ENCODE peak calls at places on chromosomes 13 and 19, in four cellular contexts. Q is SK-N-SH, Z is HepG2, W is GM12878. F is an unnamed sample.

GRCh38 chr13:97945792-97946419 is 7.6 kb upstream of the IPO5 start:
- DNase-seq in Q (no peak), Z (no peak), W (no peak), F (no peak)

GRCh38 chr19:34359140-34359953 is 5.6 kb upstream of the GPI start:
- DNase-seq in Q (peak), Z (peak), W (peak), F (peak)

GRCh38 chr19:18226956-18227780 is 930 bp upstream of the PDE4C start:
- DNase-seq in Q (no peak), Z (no peak), W (no peak), F (no peak)

GRCh38 chr13:110680852-110681251 is 25.1 kb downstream of the CARS2 start:
- DNase-seq in Q (peak), Z (peak), W (no peak), F (peak)

GRCh38 chr19:10000171-10000826 is 10.0 kb downstream of the COL5A3 start:
- DNase-seq in Q (peak), Z (peak), W (no peak), F (peak)

GRCh38 chr13:33611016-33611805 is 206.7 kb upstream of the RFC3 start:
- DNase-seq in Q (no peak), Z (peak), W (no peak), F (no peak)

GRCh38 chr13:20461860-20462532 is 63.7 kb downstream of the CRYL1 start:
- DNase-seq in Q (no peak), Z (no peak), W (no peak), F (no peak)

GRCh38 chr19:35901854-35902661 is at the start of gene HCST:
- DNase-seq in Q (no peak), Z (no peak), W (no peak), F (no peak)

GRCh38 chr19:10699650-10700335 is 1.4 kb upstream of the QTRT1 start:
- DNase-seq in Q (peak), Z (peak), W (peak), F (peak)

GRCh38 chr19:8662263-8662662 is 31.8 kb downstream of the NFILZ start:
- DNase-seq in Q (no peak), Z (no peak), W (no peak), F (no peak)

GRCh38 chr19:42189133-42189532 is 28.3 kb downstream of the DEDD2 start:
- DNase-seq in Q (no peak), Z (no peak), W (no peak), F (no peak)

GRCh38 chr19:4064551-4065260 is 2.0 kb downstream of the ZBTB7A start:
- DNase-seq in Q (peak), Z (no peak), W (no peak), F (no peak)

GRCh38 chr19:55186080-55186479 is 6.0 kb upstream of the SYT5 start:
- DNase-seq in Q (no peak), Z (no peak), W (no peak), F (no peak)

GRCh38 chr13:28357846-28358496 is 137.0 kb downstream of the FLT1 start:
- DNase-seq in Q (no peak), Z (no peak), W (no peak), F (no peak)

GRCh38 chr19:47028372-47028672 is 8.7 kb downstream of the NPAS1 start:
- DNase-seq in Q (peak), Z (no peak), W (no peak), F (no peak)

GRCh38 chr13:99909836-99910619 is 61.5 kb downstream of the ZIC5 start:
- DNase-seq in Q (no peak), Z (no peak), W (no peak), F (no peak)

GRCh38 chr13:44561352-44561751 is 14.8 kb downstream of the TSC22D1 start:
- DNase-seq in Q (no peak), Z (no peak), W (no peak), F (no peak)

GRCh38 chr13:44617648-44618047 is 41.5 kb upstream of the TSC22D1 start:
- DNase-seq in Q (no peak), Z (no peak), W (no peak), F (no peak)

GRCh38 chr13:83895994-83896580 is 13.8 kb upstream of the SLITRK1 start:
- DNase-seq in Q (no peak), Z (no peak), W (no peak), F (no peak)

GRCh38 chr19:42450314-42450934 is 7.7 kb upstream of the CXCL17 start:
- DNase-seq in Q (peak), Z (peak), W (peak), F (peak)

GRCh38 chr19:53576941-53577653 is 39.2 kb downstream of the ZNF331 start:
- DNase-seq in Q (no peak), Z (no peak), W (no peak), F (no peak)

GRCh38 chr19:42140125-42140754 is 8.0 kb upstream of the POU2F2 start:
- DNase-seq in Q (no peak), Z (peak), W (no peak), F (peak)

GRCh38 chr13:91950803-91951202 is 552.4 kb downstream of the GPC5 start:
- DNase-seq in Q (no peak), Z (no peak), W (no peak), F (no peak)

DNA sequence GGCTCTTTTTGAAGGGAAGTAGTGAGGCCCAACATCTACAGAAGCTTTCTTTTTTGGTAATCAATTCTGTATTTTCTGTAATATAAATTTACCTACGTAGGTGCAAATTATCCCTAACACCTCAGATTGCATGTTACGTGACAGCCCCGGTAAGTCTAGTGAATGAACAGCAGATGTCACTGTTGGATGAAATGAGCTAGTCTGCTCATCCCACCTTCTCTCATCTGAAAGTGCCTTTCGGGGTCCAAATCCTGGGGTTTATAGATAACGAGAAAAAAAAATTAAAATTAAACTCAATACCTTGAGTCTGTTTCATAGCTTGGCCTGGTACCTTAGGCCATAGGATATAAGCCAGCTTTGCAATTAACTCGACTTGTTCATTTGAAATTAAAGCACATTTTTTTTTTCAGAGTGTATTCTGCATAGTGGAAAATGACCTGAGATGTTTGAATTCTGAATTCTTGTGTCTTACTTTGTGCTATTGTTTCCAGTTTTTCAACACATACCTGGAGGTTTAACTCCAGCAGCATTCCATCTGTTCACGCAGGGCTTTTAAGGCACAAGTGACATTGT is 548.2 kb downstream of the GPC5 start:
- DNase-seq in Q (peak), Z (peak), W (no peak), F (peak)
- TF ChIP-seq PBX3 in Q (no peak), Z (no peak), W (no peak), F (no peak)

DNA sequence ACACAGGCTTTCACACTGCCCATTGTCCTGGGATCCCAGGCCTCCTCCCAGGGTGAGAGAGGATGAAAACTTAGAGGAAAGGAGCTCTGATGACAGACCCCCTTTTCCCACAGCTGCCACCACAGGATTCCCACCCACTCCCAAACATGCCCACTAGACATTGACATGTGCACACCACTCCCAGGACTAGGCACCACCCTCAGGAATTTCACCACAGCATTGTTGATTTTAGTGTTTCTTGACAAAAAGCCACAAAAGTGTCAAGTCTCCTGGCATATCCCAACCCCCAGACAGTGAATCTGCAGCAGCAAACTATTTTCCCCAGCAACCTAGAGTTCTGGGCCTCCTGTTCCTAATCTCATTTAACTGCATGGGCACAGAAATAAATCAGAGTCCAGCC is 10.1 kb downstream of the ZNF714 start:
- DNase-seq in Q (no peak), Z (peak), W (no peak), F (no peak)
- TF ChIP-seq SMC3 in Q (no peak), Z (no peak), W (no peak), F (no peak)

GRCh38 chr19:56746367-56746766 is 74.8 kb upstream of the ZNF835 start:
- DNase-seq in Q (no peak), Z (no peak), W (no peak), F (no peak)

GRCh38 chr19:56750658-56751057 is 79.1 kb upstream of the ZNF835 start:
- DNase-seq in Q (no peak), Z (peak), W (no peak), F (no peak)

GRCh38 chr19:56748443-56748842 is 76.9 kb upstream of the ZNF835 start:
- DNase-seq in Q (peak), Z (peak), W (no peak), F (no peak)

GRCh38 chr19:56751078-56751489 is 79.5 kb upstream of the ZNF835 start:
- DNase-seq in Q (peak), Z (peak), W (no peak), F (no peak)
- TF ChIP-seq PBX3 in Q (no peak), Z (no peak), W (no peak), F (no peak)

GRCh38 chr13:107301724-107302374 is 733.9 kb upstream of the ARGLU1 start:
- DNase-seq in Q (no peak), Z (no peak), W (no peak), F (no peak)
- TF ChIP-seq SMC3 in Q (no peak), Z (no peak), W (no peak), F (no peak)

GRCh38 chr13:95164830-95165229 is 136.4 kb downstream of the ABCC4 start:
- DNase-seq in Q (no peak), Z (no peak), W (no peak), F (no peak)
- TF ChIP-seq PBX3 in Q (no peak), Z (no peak), W (no peak), F (no peak)

GRCh38 chr13:38045278-38046048 is 175.9 kb upstream of the TRPC4 start:
- DNase-seq in Q (peak), Z (peak), W (no peak), F (no peak)
- TF ChIP-seq SMC3 in Q (peak), Z (peak), W (peak), F (no peak)

DNA sequence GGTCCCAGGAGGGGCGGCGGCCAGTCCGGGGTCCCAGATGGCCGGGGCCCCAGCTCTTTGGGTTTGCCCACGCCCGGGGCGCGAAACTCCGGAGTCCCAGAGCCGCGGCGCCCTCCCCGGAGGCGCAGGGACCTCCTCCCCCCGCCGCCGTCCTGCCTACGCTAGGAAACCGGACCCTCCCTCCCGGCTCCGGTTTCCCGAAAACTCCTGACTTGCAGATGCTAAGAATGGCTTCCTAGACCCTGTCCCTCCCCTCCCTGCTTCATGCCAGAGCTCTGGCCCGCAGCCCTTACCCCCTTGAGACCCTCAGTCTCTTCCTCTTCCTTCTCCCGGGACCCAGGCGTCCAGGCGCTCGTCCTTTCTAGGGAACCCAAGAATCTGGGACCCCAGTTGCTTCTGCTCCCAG is 468 bp upstream of the MYBPC2 start:
- DNase-seq in Q (no peak), Z (no peak), W (no peak), F (no peak)
- TF ChIP-seq PBX3 in Q (no peak), Z (no peak), W (no peak), F (no peak)

GRCh38 chr19:495440-496332 is 600 bp upstream of the MADCAM1 start:
- DNase-seq in Q (peak), Z (no peak), W (no peak), F (peak)
- TF ChIP-seq SMC3 in Q (no peak), Z (no peak), W (no peak), F (no peak)

GRCh38 chr19:14383556-14383897 is 2.3 kb downstream of the ADGRE5 start:
- DNase-seq in Q (no peak), Z (no peak), W (no peak), F (no peak)
- TF ChIP-seq PBX3 in Q (no peak), Z (no peak), W (no peak), F (no peak)

GRCh38 chr13:48126944-48127814 is 32.3 kb upstream of the MED4 start:
- DNase-seq in Q (peak), Z (peak), W (peak), F (peak)
- TF ChIP-seq SMC3 in Q (peak), Z (peak), W (peak), F (peak)

F was measured in A549.